ENCODE peak calls at places on chromosomes 2 and 18, in four cellular contexts. One of them, this sample, is unnamed.

GRCh38 chr2:39433586-39434195 is 3.4 kb downstream of the MAP4K3 start:
- DNase-seq in H9: no peak
- DNase-seq in H1: no peak
- DNase-seq in IMR-90: no peak
- DNase-seq in this sample: no peak

GRCh38 chr18:48851563-48851962 is 99.2 kb downstream of the SMAD7 start:
- DNase-seq in H9: no peak
- DNase-seq in H1: no peak
- DNase-seq in IMR-90: no peak
- DNase-seq in this sample: no peak

GRCh38 chr2:219207254-219207883 is 787 bp downstream of the ZFAND2B start:
- DNase-seq in IMR-90: no peak
- DNase-seq in H1: no peak
- DNase-seq in H9: no peak
- DNase-seq in this sample: peak; percentile 20

GRCh38 chr2:122927217-122927616 is 1097.9 kb upstream of the CNTNAP5 start:
- DNase-seq in H1: peak; percentile 54
- DNase-seq in IMR-90: no peak
- DNase-seq in H9: peak; percentile 33
- DNase-seq in this sample: peak; percentile 91

GRCh38 chr2:20438334-20439192 is 8.3 kb upstream of the RHOB start:
- DNase-seq in H1: no peak
- DNase-seq in H9: no peak
- DNase-seq in IMR-90: peak; percentile 94
- DNase-seq in this sample: no peak

GRCh38 chr18:3879836-3880120 is 429.8 kb downstream of the TGIF1 start:
- DNase-seq in H1: no peak
- DNase-seq in H9: no peak
- DNase-seq in IMR-90: no peak
- DNase-seq in this sample: no peak

GRCh38 chr2:5677133-5677532 is 15.1 kb upstream of the SOX11 start:
- DNase-seq in H1: no peak
- DNase-seq in H9: no peak
- DNase-seq in IMR-90: no peak
- DNase-seq in this sample: no peak

GRCh38 chr2:232525796-232526195 is at the start of gene CHRND:
- DNase-seq in H1: no peak
- DNase-seq in H9: no peak
- DNase-seq in IMR-90: no peak
- DNase-seq in this sample: no peak

GRCh38 chr18:73614812-73615211 is 532.8 kb downstream of the FBXO15 start:
- DNase-seq in IMR-90: peak; percentile 88
- DNase-seq in H1: no peak
- DNase-seq in H9: no peak
- DNase-seq in this sample: no peak

GRCh38 chr2:205778326-205778725 is 96.0 kb downstream of the NRP2 start:
- DNase-seq in H9: no peak
- DNase-seq in IMR-90: no peak
- DNase-seq in H1: no peak
- DNase-seq in this sample: no peak
- H4K5ac ChIP-seq in H9: no peak overlapping the region
- H4K5ac ChIP-seq in IMR-90: no peak overlapping the region
- H4K5ac ChIP-seq in H1: no peak overlapping the region
- H4K5ac ChIP-seq in this sample: no peak overlapping the region

GRCh38 chr2:43280994-43281393 is 54.6 kb upstream of the ZFP36L2 start:
- DNase-seq in H1: no peak
- DNase-seq in H9: no peak
- DNase-seq in IMR-90: no peak
- DNase-seq in this sample: no peak
- H4K5ac ChIP-seq in H1: no peak overlapping the region
- H4K5ac ChIP-seq in H9: no peak overlapping the region
- H4K5ac ChIP-seq in IMR-90: no peak overlapping the region
- H4K5ac ChIP-seq in this sample: no peak overlapping the region

DNA sequence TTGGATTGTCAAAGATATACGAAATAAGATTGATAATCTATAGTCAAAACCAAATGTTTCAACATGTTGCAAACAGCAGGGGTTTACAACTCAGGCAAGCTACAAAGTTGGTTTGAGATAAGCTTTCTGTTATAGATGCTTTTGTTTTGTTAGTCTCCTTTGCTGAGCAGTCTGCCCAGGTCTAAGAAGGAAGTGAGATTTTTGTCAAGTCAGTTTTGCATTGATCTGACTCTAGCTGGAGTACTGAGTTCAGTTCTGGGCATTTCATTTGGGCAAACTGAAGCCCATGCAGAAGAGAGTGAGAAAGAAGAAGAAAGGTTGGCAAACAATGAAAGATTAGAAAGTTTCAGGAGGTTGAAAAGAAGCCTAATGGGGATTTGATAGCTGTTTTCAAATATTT is 983.0 kb upstream of the SLC39A10 start:
- DNase-seq in H1: no peak
- DNase-seq in H9: no peak
- DNase-seq in IMR-90: no peak
- DNase-seq in this sample: peak; percentile 1
- H4K5ac ChIP-seq in H1: no peak overlapping the region
- H4K5ac ChIP-seq in H9: no peak overlapping the region
- H4K5ac ChIP-seq in IMR-90: no peak overlapping the region
- H4K5ac ChIP-seq in this sample: no peak overlapping the region

GRCh38 chr2:119197125-119197403 is 26.6 kb upstream of the STEAP3 start:
- DNase-seq in H1: no peak
- DNase-seq in IMR-90: no peak
- DNase-seq in H9: no peak
- DNase-seq in this sample: no peak

GRCh38 chr2:119197529-119198266 is 25.9 kb upstream of the STEAP3 start:
- DNase-seq in H9: no peak
- DNase-seq in IMR-90: peak; percentile 22
- DNase-seq in H1: no peak
- DNase-seq in this sample: no peak

GRCh38 chr2:119195001-119195400 is 28.6 kb upstream of the STEAP3 start:
- DNase-seq in H9: no peak
- DNase-seq in H1: no peak
- DNase-seq in IMR-90: no peak
- DNase-seq in this sample: no peak

GRCh38 chr2:119195887-119196286 is 27.7 kb upstream of the STEAP3 start:
- DNase-seq in IMR-90: no peak
- DNase-seq in H1: no peak
- DNase-seq in H9: no peak
- DNase-seq in this sample: no peak

DNA sequence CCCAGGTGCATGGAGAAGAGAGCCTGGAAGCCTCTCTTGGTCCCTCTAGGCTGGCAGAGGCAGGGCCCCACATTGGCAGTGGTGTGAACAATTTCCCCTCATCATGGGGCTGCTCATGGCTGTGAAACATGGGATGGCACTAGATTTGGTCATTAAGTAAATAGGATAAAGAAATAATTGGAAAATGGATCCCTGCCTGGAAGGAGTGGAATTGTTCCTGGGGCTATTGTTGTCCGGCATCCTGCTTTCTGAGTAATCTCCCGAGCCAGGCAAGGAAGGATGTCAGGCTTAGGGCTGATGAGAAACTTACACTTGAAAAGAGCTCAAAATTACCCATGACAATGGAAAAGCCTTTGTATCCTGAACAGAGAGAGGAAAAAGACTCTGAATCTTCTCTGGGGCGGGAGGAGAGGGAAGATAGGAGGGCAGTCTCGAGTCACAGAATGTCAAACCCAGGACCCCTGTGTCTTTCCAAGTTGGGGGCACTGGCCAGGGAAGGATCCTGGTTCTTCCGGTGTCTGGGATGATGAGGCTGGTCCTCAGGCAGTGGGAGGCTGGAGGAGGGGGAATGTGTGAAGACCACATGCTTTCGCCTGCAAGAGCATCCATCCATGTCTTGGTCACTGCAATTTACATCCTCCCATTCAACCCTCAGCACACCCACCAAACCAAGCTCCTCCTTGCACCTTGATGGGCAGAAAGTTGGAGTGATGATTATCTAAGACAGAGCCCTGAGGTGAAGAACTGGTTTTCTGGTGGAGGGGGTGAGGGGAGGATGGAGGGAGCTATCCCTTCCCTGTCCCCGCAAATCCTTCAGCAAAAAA is 27.1 kb upstream of the STEAP3 start:
- DNase-seq in IMR-90: no peak
- DNase-seq in H9: peak; percentile 53
- DNase-seq in H1: no peak
- DNase-seq in this sample: peak; percentile 27
- H4K5ac ChIP-seq in IMR-90: no peak overlapping the region
- H4K5ac ChIP-seq in H9: no peak overlapping the region
- H4K5ac ChIP-seq in H1: no peak overlapping the region
- H4K5ac ChIP-seq in this sample: no peak overlapping the region

DNA sequence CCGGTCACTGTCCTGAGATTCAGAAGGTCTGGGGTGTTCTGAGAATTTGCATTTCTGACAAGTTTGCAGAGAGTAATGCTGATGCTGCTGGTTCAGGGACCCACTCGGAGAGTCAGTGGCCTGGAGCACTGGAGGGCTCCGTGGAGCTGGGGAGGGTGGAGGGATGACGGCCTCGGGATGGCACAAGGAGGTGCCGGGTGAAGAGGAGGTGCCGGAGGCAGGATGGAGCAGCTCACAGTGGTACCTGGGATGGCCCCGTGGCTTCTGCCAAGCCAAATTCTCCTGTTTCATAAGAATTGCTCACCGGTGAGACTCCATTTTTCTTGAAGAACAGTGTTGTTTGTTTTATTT is 252.9 kb downstream of the LDLRAD4 start:
- DNase-seq in H1: no peak
- DNase-seq in H9: no peak
- DNase-seq in IMR-90: no peak
- DNase-seq in this sample: no peak
- H4K5ac ChIP-seq in H1: no peak overlapping the region
- H4K5ac ChIP-seq in H9: no peak overlapping the region
- H4K5ac ChIP-seq in IMR-90: no peak overlapping the region
- H4K5ac ChIP-seq in this sample: no peak overlapping the region

GRCh38 chr18:23545247-23545789 is 41.0 kb downstream of the NPC1 start:
- DNase-seq in H9: no peak
- DNase-seq in IMR-90: no peak
- DNase-seq in H1: no peak
- DNase-seq in this sample: no peak
- H4K5ac ChIP-seq in H9: no peak overlapping the region
- H4K5ac ChIP-seq in IMR-90: no peak overlapping the region
- H4K5ac ChIP-seq in H1: no peak overlapping the region
- H4K5ac ChIP-seq in this sample: no peak overlapping the region

GRCh38 chr2:121033597-121033996 is 251.4 kb downstream of the TFCP2L1 start:
- DNase-seq in H9: no peak
- DNase-seq in H1: no peak
- DNase-seq in IMR-90: no peak
- DNase-seq in this sample: no peak
- H4K5ac ChIP-seq in H9: no peak overlapping the region
- H4K5ac ChIP-seq in H1: no peak overlapping the region
- H4K5ac ChIP-seq in IMR-90: no peak overlapping the region
- H4K5ac ChIP-seq in this sample: no peak overlapping the region

DNA sequence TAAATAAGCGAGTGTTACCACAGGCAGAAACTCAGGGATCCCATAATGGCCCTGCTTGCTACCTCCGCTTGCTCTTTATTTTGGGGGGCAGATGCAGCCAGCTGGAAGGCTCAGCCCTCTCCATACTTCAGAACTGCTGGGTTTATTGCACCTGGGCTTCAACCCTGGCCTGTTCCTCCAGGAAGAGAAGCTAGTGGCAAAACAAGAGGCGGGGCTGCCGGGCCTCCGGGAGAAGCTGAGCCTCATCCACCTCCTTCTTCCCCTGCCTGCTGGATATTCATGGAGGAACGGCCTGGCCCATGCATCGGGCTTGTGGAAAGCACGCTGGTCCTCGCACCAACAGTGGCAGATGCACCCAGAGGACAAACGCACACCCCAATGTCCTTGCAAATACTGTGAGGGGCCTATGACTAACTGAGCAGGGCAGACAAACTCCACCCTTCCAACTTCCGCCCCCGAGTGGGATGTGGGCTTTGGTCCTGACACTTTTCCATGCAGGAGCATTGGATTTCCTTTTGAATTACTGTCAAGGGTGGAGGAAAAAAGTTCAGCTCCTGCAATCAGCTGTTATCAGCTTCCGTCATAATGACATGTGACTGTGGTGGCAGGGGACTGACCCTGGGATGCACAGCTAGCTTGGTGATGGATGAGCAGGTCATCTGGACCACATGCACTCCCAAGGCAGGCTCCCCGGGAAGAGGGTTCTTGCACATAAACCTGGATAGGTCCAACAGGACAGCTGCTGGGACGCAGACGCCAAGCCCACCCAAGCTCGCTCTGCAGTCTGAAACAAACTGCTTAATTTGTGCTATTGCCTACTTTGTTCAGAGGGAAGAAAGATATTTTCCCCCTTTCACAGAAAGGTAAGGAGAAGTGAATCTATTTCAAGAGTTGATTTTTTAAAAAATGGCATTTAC is 30.4 kb downstream of the FAM178B start:
- DNase-seq in IMR-90: no peak
- DNase-seq in H9: no peak
- DNase-seq in H1: no peak
- DNase-seq in this sample: no peak
- H4K5ac ChIP-seq in IMR-90: no peak overlapping the region
- H4K5ac ChIP-seq in H9: no peak overlapping the region
- H4K5ac ChIP-seq in H1: no peak overlapping the region
- H4K5ac ChIP-seq in this sample: no peak overlapping the region

DNA sequence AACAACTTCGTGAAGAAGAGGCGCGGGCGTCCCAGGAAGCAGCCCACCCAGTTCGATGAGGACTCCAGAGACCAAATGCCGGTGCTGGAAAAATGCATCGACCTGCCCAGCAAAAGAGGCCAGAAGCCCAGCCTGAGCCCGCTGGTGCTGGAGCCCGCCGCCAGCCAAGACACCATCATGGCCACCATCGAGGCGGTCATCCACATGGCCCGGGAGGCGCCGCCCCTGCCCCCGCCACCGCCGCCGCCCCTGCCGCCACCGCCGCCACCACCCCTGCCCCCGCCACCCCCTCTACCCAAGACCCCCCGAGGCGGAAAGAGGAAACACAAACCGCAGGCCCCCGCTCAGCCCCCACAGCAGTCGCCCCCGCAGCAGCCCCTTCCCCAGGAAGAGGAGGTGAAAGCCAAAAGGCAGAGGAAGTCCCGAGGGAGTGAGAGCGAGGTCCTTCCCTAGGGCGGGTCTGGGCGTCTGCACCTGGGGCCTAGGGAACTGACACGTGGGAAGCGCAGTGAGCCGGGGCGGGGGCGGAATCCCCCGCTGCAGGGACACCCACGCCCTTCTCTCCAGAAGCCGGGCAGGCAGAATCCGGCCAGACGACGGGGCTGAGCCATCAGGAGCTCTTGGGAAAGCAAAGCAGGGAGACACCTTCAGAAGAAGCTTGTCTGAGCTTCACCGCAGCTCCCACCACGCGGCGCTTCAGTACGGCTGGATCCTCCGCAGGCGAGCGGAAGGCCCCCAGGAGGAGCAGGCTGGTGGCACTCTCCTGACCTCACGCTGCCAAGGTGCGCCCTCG is 382.8 kb downstream of the SETBP1 start:
- DNase-seq in IMR-90: no peak
- DNase-seq in H9: peak; percentile 62
- DNase-seq in H1: no peak
- DNase-seq in this sample: no peak
- H4K5ac ChIP-seq in IMR-90: no peak overlapping the region
- H4K5ac ChIP-seq in H9: no peak overlapping the region
- H4K5ac ChIP-seq in H1: no peak overlapping the region
- H4K5ac ChIP-seq in this sample: no peak overlapping the region

This sample was measured in mesendoderm.